ENCODE peak calls at places on chromosomes 12 and 14, in nine cellular contexts. T is left ventricle myocardium inferior, X is small intestine, S is stomach, E is thoracic aorta, W is PC-3, R is uterus, P is HCT116, C is neuronal stem cell. D is an unnamed sample. For H3K4me1, the result is how much of the 10 kb centered on the place peaks cover.

GRCh38 chr12:92796650-92797049 is 93.9 kb downstream of the PLEKHG7 start:
- DNase-seq in P (no peak), C (no peak), E (no peak), S (no peak), T (no peak), W (peak), X (no peak), R (no peak), D (no peak)

GRCh38 chr12:66290716-66291200 is 11.5 kb upstream of the HELB start:
- DNase-seq in P (no peak), E (no peak), W (no peak), C (no peak), R (no peak), T (no peak), S (no peak), X (peak), D (no peak)

GRCh38 chr12:79566452-79566851 is 124.3 kb downstream of the PAWR start:
- DNase-seq in C (no peak), S (no peak), P (no peak), W (peak), E (no peak), X (peak), T (no peak), R (no peak), D (no peak)

GRCh38 chr14:102442241-102443211 is 67.0 kb downstream of the ANKRD9 start:
- DNase-seq in C (no peak), X (peak), S (no peak), T (no peak), P (no peak), R (no peak), E (no peak), W (peak), D (no peak)

GRCh38 chr12:63958876-63959275 is 114.4 kb downstream of the SRGAP1 start:
- DNase-seq in E (no peak), T (no peak), C (no peak), S (no peak), W (no peak), P (no peak), R (no peak), X (no peak), D (no peak)

GRCh38 chr14:103257211-103257962 is 76.7 kb upstream of the EIF5 start:
- DNase-seq in R (no peak), T (no peak), W (peak), X (no peak), S (no peak), P (no peak), C (no peak), E (no peak), D (no peak)

GRCh38 chr12:19462441-19462840 is 23.1 kb downstream of the AEBP2 start:
- DNase-seq in W (no peak), P (no peak), X (no peak), E (no peak), S (no peak), C (no peak), T (no peak), R (no peak), D (no peak)

GRCh38 chr12:121610239-121611149 is 15.8 kb upstream of the ORAI1 start:
- DNase-seq in P (no peak), X (peak), S (no peak), E (no peak), R (peak), C (no peak), T (no peak), W (no peak), D (no peak)

GRCh38 chr12:19675361-19675760 is 236.1 kb downstream of the AEBP2 start:
- DNase-seq in X (no peak), C (no peak), P (no peak), E (no peak), T (no peak), S (no peak), R (no peak), W (no peak), D (no peak)

GRCh38 chr12:107632246-107632645 is 53.4 kb upstream of the PWP1 start:
- DNase-seq in P (no peak), E (no peak), W (no peak), X (peak), R (no peak), C (no peak), T (no peak), S (no peak), D (no peak)

GRCh38 chr14:52025310-52025709 is 36.0 kb downstream of the RTRAF start:
- DNase-seq in X (no peak), E (no peak), P (no peak), W (peak), T (no peak), C (no peak), S (no peak), R (no peak), D (no peak)

GRCh38 chr12:12338528-12339168 is 11.4 kb downstream of the MANSC1 start:
- DNase-seq in C (no peak), X (no peak), W (peak), T (no peak), E (no peak), P (no peak), S (no peak), R (no peak), D (no peak)

GRCh38 chr12:23618718-23619117 is 330.8 kb downstream of the SOX5 start:
- DNase-seq in R (no peak), W (no peak), E (no peak), C (no peak), P (no peak), X (no peak), S (no peak), T (no peak), D (no peak)

GRCh38 chr14:92832137-92832700 is 38.1 kb downstream of the GOLGA5 start:
- DNase-seq in P (no peak), S (no peak), C (no peak), R (no peak), W (no peak), T (no peak), E (no peak), X (no peak), D (no peak)

GRCh38 chr14:100120522-100121269 is 38.7 kb downstream of the DEGS2 start:
- DNase-seq in X (no peak), W (no peak), R (no peak), S (no peak), P (no peak), E (no peak), T (no peak), C (no peak), D (no peak)

GRCh38 chr12:91023326-91024004 is 18.7 kb upstream of the EPYC start:
- DNase-seq in C (no peak), T (no peak), S (no peak), E (no peak), X (no peak), W (peak), R (no peak), P (no peak), D (no peak)

GRCh38 chr12:94673951-94674570 is 23.7 kb upstream of the TMCC3 start:
- DNase-seq in R (no peak), S (no peak), P (no peak), E (no peak), C (no peak), X (no peak), W (no peak), T (no peak), D (no peak)

GRCh38 chr12:92570056-92570753 is 132.6 kb upstream of the PLEKHG7 start:
- DNase-seq in X (peak), P (peak), T (no peak), E (peak), W (peak), R (peak), S (peak), C (peak), D (peak)

GRCh38 chr14:57883061-57883460 is 17.2 kb upstream of the SLC35F4 start:
- DNase-seq in W (no peak), X (no peak), P (no peak), R (no peak), E (no peak), C (no peak), T (no peak), S (no peak), D (no peak)

GRCh38 chr12:125690841-125691240 is 625.6 kb downstream of the AACS start:
- DNase-seq in R (no peak), S (no peak), T (no peak), X (no peak), C (no peak), E (no peak), W (no peak), P (no peak), D (no peak)

GRCh38 chr12:102769323-102769916 is 147.6 kb downstream of the PAH start:
- DNase-seq in C (peak), W (peak), S (peak), X (peak), T (peak), E (no peak), P (peak), R (peak), D (peak)

GRCh38 chr14:38078393-38078792 is 129.3 kb upstream of the SSTR1 start:
- DNase-seq in P (no peak), X (peak), E (no peak), S (peak), W (peak), R (peak), T (no peak), C (no peak), D (no peak)

GRCh38 chr12:63922446-63922845 is 77.9 kb downstream of the SRGAP1 start:
- DNase-seq in W (no peak), X (no peak), T (no peak), P (peak), C (no peak), E (no peak), R (no peak), S (no peak), D (no peak)

GRCh38 chr12:14567311-14568195 is at the start of gene PLBD1:
- DNase-seq in R (peak), W (peak), P (no peak), T (peak), X (peak), S (peak), E (peak), C (peak), D (peak)

GRCh38 chr12:89566615-89567014 is 40.8 kb upstream of the POC1B start:
- DNase-seq in P (no peak), E (no peak), R (peak), W (no peak), S (no peak), C (no peak), T (no peak), X (no peak), D (no peak)

GRCh38 chr12:96425321-96425720 is 25.1 kb upstream of the CDK17 start:
- DNase-seq in X (no peak), C (no peak), T (no peak), E (no peak), S (no peak), W (peak), R (peak), P (no peak), D (no peak)

GRCh38 chr12:58727526-58727925 is 192.8 kb downstream of the LRIG3 start:
- DNase-seq in P (no peak), T (no peak), S (no peak), X (no peak), W (no peak), C (no peak), R (no peak), E (no peak), D (no peak)

GRCh38 chr14:68664225-68664681 is 128.6 kb downstream of the ZFP36L1 start:
- DNase-seq in P (no peak), T (no peak), R (peak), E (no peak), W (no peak), S (no peak), X (no peak), C (no peak), D (no peak)
- H3K4me1 ChIP-seq in P (under half), T (half or more), R (under half), E (under half), W (under half), S (under half), X (under half), C (under half), D (under half)

DNA sequence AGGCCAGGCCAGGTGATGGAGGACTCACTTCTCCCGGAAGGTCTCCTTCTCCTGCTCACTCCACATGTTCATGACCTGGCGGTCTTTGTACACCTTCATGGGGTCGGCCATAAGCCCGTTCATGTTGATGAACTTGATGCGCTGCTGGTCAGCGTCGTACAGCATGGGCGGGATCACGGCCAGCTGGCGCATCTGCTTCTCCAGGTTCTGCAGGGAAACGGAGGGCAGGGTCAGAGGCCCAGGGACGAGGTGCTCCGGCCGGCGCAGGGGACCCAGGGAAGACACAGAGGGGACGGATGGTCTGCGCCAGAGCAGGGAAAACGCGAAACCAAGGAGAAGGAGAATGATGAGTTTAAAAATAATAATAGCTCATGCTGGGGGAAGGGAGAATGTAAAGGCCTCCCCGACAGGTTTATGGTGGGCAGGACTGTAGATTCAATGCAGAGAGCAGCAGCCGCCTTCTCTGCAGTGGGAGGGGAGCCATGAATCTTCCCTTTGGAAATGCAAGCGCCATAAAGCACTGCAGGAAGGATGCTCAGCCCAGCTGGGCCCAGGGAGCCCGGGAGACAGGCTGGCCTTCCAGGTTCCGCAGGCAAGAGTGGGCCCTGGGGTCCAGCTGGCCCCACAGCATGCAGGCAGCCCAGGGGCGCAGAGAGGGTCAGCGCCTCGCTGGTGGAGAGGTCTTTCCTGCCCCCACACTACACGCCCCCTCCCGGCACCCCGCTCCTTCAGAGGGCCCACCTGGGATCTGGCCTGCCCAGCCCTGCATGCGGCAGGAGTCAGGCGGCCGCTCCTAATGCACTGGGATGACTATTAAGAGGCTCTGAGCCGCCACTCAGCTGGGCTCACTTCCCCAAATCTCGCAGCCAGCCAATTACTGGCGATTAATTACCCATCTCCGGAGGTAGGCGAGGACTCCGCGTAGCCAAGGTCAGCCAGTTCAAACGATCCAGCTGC is 132.0 kb downstream of the RFLNA start:
- DNase-seq in R (peak), S (no peak), X (no peak), T (no peak), W (no peak), P (no peak), C (no peak), E (no peak), D (no peak)
- H3K4me1 ChIP-seq in R (under half), S (under half), X (under half), T (half or more), W (under half), P (under half), C (under half), E (under half), D (under half)

GRCh38 chr14:89429206-89430091 is 12.4 kb upstream of the FOXN3 start:
- DNase-seq in S (no peak), P (no peak), T (no peak), X (no peak), C (no peak), E (no peak), R (no peak), W (no peak), D (no peak)
- H3K4me1 ChIP-seq in S (under half), P (under half), T (half or more), X (under half), C (under half), E (under half), R (under half), W (under half), D (under half)

DNA sequence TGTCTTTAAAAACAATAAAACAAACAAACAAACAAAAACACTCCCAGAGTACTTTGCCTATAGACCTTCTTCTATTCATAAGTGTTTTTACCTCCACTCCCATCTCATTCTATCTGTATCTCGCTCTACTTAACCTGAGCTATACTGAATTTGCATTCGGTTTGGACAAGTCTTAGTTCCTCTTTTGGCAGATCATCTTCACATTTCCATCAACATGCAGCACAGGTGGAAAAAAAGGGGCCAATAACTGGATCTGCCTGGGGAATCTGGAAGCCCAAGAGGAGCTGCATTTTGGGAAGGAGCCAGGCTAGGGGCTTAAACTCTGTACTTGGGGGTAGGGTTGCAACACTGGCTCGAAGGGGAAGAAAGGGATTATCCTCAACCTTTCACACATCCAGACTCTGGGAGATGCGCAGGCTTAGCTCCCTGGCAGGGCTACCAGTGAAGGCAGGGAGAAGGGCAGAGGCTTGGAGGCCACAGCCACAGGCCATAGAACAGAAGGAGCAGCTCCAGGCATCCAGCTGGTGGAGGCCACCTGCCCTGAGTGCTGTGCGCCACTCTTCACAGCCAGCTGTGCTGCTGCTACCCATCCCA is 4.1 kb downstream of the NINJ2 start:
- DNase-seq in P (no peak), S (no peak), C (no peak), T (no peak), R (no peak), W (no peak), X (no peak), E (no peak), D (no peak)
- H3K4me1 ChIP-seq in P (under half), S (under half), C (under half), T (under half), R (under half), W (under half), X (under half), E (under half), D (under half)

GRCh38 chr12:45987339-45987726 is 3.0 kb downstream of the SCAF11 start:
- DNase-seq in C (no peak), S (no peak), X (no peak), P (no peak), W (no peak), E (no peak), R (no peak), T (no peak), D (no peak)
- H3K4me1 ChIP-seq in C (under half), S (under half), X (under half), P (under half), W (under half), E (under half), R (under half), T (half or more), D (under half)

GRCh38 chr12:10563966-10564365 is 49.4 kb downstream of the MAGOHB start:
- DNase-seq in S (no peak), W (no peak), X (no peak), R (no peak), E (no peak), P (no peak), T (no peak), C (no peak), D (no peak)
- H3K4me1 ChIP-seq in S (under half), W (under half), X (under half), R (under half), E (under half), P (under half), T (under half), C (under half), D (under half)

GRCh38 chr12:47102406-47102805 is 22.6 kb upstream of the AMIGO2 start:
- DNase-seq in E (no peak), W (no peak), S (no peak), C (no peak), P (no peak), R (no peak), T (no peak), X (no peak), D (no peak)

GRCh38 chr12:47102845-47103666 is 23.3 kb upstream of the AMIGO2 start:
- DNase-seq in W (peak), S (no peak), P (no peak), X (no peak), C (no peak), R (peak), T (no peak), E (no peak), D (no peak)

GRCh38 chr12:47097276-47097896 is 17.6 kb upstream of the AMIGO2 start:
- DNase-seq in X (no peak), W (peak), T (no peak), S (no peak), E (no peak), R (no peak), C (no peak), P (no peak), D (no peak)

GRCh38 chr12:47098099-47098498 is 18.3 kb upstream of the AMIGO2 start:
- DNase-seq in W (no peak), S (no peak), C (no peak), X (no peak), P (no peak), E (no peak), R (no peak), T (no peak), D (no peak)

GRCh38 chr12:47100146-47100545 is 20.4 kb upstream of the AMIGO2 start:
- DNase-seq in X (no peak), W (peak), P (no peak), R (no peak), T (no peak), C (no peak), E (no peak), S (no peak), D (no peak)
- H3K4me1 ChIP-seq in X (under half), W (half or more), P (under half), R (under half), T (under half), C (under half), E (under half), S (under half), D (under half)

DNA sequence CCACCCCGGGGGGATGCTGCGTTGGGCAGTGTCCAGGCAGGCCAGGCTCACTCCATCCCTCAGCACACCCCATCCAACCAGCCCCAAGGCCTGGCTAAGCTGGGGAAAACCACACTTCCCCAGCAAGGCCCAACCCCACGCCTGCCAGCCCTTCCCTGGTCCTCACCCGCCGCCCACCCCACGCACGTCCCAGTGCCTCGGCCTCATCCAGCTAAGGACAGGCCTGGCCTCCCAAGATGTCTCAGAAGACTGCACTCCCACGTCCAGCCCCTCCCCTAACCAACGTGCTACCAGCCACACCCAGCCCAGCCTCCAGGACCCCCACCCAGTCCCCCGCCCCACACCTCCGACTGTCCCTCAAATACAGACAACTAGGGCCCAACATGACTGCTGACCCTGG is 9.8 kb downstream of the JAG2 start:
- DNase-seq in X (no peak), S (no peak), P (no peak), E (no peak), T (no peak), R (no peak), W (no peak), C (no peak), D (no peak)
- H3K4me1 ChIP-seq in X (under half), S (under half), P (under half), E (under half), T (under half), R (under half), W (under half), C (under half), D (under half)

DNA sequence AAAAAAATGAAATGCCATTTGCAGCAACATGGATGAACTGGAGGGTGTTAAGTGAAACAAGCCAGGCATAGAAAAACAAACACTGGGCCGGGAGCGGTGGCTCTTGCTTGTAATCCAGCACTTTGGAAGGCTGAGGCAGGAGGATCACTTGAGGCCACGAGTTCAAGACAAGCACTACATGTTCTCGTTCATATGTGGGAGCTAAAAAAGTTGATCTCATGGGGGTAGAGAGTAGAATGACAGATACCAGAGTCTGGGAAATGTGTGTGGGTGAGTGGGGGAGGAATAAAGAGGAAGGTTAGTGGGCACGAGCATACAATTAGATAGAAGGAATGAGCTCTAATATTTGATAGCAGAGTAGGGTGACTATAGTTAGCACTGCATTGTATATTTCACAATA is 21.5 kb downstream of the CACNA2D4 start:
- DNase-seq in E (no peak), C (no peak), S (no peak), R (no peak), X (no peak), P (no peak), W (no peak), T (no peak), D (no peak)
- H3K4me1 ChIP-seq in E (under half), C (under half), S (under half), R (under half), X (under half), P (under half), W (under half), T (under half), D (under half)